ENCODE peak calls at places on chromosomes 11 and 22, in four cellular contexts. H, C, R and O are unnamed samples. For H4K20me1, the result is how much of the 10 kb centered on the place peaks cover.

GRCh38 chr22:23044570-23044969 is 25.7 kb upstream of the GNAZ start:
- DNase-seq in R (no peak), C (no peak), H (no peak), O (no peak)

GRCh38 chr11:70557742-70558485 is 159.6 kb downstream of the CTTN start:
- DNase-seq in R (no peak), C (no peak), H (no peak), O (no peak)

GRCh38 chr22:46112405-46112804 is 37.9 kb upstream of the PPARA start:
- DNase-seq in C (no peak), R (no peak), H (no peak), O (no peak)

GRCh38 chr11:70483940-70484339 is 85.6 kb downstream of the CTTN start:
- DNase-seq in H (no peak), C (no peak), R (no peak), O (no peak)

GRCh38 chr22:26648011-26648497 is 9.3 kb upstream of the MIAT start:
- DNase-seq in C (peak), H (no peak), R (no peak), O (no peak)

GRCh38 chr11:57161351-57161750 is 20.4 kb upstream of the LRRC55 start:
- DNase-seq in C (no peak), R (no peak), H (no peak), O (no peak)

GRCh38 chr11:3122775-3123201 is 42.3 kb downstream of the OSBPL5 start:
- DNase-seq in R (no peak), C (no peak), H (no peak), O (no peak)

GRCh38 chr22:46247443-46247975 is 2.6 kb downstream of the CDPF1 start:
- DNase-seq in R (no peak), C (no peak), H (no peak), O (no peak)

GRCh38 chr22:30568137-30568805 is 6.2 kb downstream of the GAL3ST1 start:
- DNase-seq in R (no peak), C (no peak), H (no peak), O (no peak)

GRCh38 chr11:8685306-8685705 is 2.7 kb downstream of the RPL27A start:
- DNase-seq in H (no peak), C (no peak), R (no peak), O (no peak)

GRCh38 chr22:48516571-48516970 is 1311.1 kb downstream of the BRD1 start:
- DNase-seq in R (no peak), C (no peak), H (no peak), O (no peak)

GRCh38 chr11:102733232-102733875 is 8.6 kb upstream of the MMP8 start:
- DNase-seq in H (no peak), C (peak), R (peak), O (peak)

GRCh38 chr11:68142028-68142412 is 20.8 kb upstream of the CHKA start:
- DNase-seq in C (no peak), R (no peak), H (no peak), O (no peak)

GRCh38 chr22:50553310-50553709 is 7.6 kb downstream of the KLHDC7B start:
- DNase-seq in C (no peak), R (no peak), H (no peak), O (no peak)

GRCh38 chr22:22074634-22075381 is 92.2 kb upstream of the TOP3B start:
- DNase-seq in C (no peak), R (no peak), H (no peak), O (no peak)

GRCh38 chr11:11148104-11148509 is 204.9 kb downstream of the CSNK2A3 start:
- DNase-seq in R (no peak), C (peak), H (no peak), O (no peak)

GRCh38 chr11:71329731-71330130 is 77.4 kb upstream of the SHANK2 start:
- DNase-seq in H (no peak), C (no peak), R (no peak), O (no peak)

GRCh38 chr22:40009231-40009769 is 14.5 kb downstream of the FAM83F start:
- DNase-seq in C (no peak), R (no peak), H (no peak), O (peak)

GRCh38 chr11:122711831-122712378 is 56.4 kb downstream of the UBASH3B start:
- DNase-seq in H (no peak), C (no peak), R (no peak), O (no peak)

GRCh38 chr11:17564687-17565042 is 17.6 kb downstream of the OTOG start:
- DNase-seq in R (no peak), H (no peak), C (no peak), O (peak)

GRCh38 chr22:41501209-41501608 is 32.3 kb downstream of the ACO2 start:
- DNase-seq in C (no peak), R (peak), H (peak), O (no peak)

DNA sequence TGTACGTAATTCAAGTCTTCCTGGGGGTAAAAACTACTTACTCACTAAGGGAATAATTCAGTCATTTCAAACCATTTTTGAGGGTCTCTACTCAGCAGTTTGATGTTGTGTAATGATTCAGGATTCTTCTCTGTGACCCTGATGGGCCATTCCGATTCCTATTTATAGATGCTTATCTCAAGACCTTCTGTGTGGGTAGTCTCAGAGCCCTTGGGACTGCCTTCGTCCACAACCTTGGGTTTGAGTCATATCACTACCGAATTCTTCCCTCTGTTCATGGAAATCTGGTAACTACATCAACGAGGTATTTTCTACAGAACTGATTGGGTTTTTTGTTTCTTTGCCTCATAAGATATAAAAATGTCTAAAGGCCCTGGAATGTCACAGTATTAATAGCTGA is 14.3 kb upstream of the CBX6 start:
- DNase-seq in C (no peak), H (no peak), R (no peak), O (no peak)
- TF ChIP-seq ATF2 in C (no peak), H (peak), R (no peak), O (no peak)

GRCh38 chr11:33725496-33725895 is 10.7 kb downstream of the CD59 start:
- DNase-seq in C (no peak), H (no peak), R (no peak), O (no peak)
- H4K20me1 ChIP-seq in C (under half), H (under half), R (under half), O (under half)

DNA sequence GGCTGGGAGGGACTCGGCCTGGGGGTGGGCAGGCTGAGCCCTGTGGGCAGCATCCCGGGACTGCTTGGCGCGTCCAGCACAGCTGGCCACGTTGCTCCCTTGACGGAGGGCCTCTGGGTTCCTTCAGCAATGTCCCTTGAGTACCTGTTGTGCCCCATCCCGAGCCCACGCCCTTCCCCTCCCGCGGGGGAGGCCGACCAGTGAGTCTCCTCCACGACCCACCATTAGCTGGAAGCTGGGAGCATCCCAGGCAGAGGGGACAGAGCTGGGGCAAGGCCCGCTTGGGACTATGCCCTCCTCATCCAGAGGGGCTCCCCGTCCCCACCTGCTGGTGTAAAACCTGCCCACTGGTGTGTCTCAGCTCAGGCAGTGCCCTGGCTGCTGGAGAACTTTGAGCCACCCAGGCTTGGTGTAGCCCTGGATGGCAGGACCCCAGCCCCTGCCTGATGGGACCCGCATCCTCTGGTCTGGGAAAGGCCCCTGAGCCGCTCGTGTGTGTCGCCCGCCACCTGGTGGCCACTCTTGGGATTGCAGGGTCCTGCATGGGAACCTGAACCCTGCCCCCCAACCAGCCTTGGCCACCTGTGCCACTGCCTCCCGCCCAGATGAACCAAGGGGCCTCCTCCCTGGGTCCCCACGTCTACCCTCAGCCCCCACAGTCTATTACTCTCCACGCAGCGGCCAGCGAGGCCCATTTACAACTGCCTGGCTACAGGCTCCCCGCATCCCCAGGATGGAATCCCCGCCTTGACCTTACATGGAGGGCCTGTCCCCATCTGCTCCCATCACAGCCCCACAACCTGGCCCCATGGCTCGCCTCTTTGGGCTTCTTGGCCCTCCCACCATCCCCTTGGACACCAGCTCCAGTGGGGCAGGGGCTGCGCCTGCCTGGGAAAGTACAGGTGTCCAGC is 16.6 kb upstream of the ARHGAP8 start:
- DNase-seq in H (no peak), C (peak), R (peak), O (peak)
- TF ChIP-seq ATF2 in H (no peak), C (no peak), R (no peak), O (no peak)

GRCh38 chr11:26623076-26623666 is 51.1 kb upstream of the MUC15 start:
- DNase-seq in H (no peak), C (no peak), R (no peak), O (no peak)

GRCh38 chr11:26622201-26622600 is 50.1 kb upstream of the MUC15 start:
- DNase-seq in R (no peak), C (no peak), H (no peak), O (no peak)

GRCh38 chr11:26621147-26621546 is 49.1 kb upstream of the MUC15 start:
- DNase-seq in C (no peak), R (no peak), H (no peak), O (no peak)

GRCh38 chr11:26620282-26621045 is 48.4 kb upstream of the MUC15 start:
- DNase-seq in C (no peak), H (no peak), R (no peak), O (no peak)

GRCh38 chr11:26626346-26626745 is 54.3 kb upstream of the MUC15 start:
- DNase-seq in R (no peak), H (no peak), C (no peak), O (no peak)
- H4K20me1 ChIP-seq in R (under half), H (under half), C (under half), O (under half)

DNA sequence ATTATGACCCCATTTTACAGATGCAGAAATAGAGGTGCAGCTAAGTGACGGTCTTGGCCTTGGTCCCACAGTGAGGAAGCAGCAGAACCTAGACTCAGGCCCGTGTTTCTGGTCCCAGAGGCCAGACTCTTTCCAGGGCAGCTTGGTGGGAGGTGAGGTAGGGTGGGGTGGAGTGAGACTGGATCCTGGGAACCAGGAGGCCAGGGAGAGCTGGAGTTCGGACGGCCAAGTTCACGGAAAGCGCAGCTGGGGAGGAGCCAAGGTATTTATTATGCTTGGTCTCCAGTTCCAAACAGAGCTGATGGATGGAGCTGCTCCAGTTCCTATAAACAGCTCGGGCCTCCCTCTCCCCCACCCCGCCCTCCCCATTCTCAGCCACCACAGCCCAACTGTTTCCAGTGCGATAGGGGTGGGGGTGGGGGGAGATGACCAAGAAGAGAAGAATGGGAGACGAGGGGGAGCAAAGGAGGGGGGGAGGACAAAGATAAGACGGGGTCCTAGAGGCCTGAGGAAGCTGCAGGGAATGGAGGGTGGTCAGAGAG is 16.2 kb downstream of the LRRC32 start:
- DNase-seq in H (no peak), C (no peak), R (no peak), O (peak)
- TF ChIP-seq ATF2 in H (no peak), C (no peak), R (no peak), O (no peak)

GRCh38 chr11:12800032-12800671 is 125.9 kb downstream of the TEAD1 start:
- DNase-seq in C (no peak), H (no peak), R (peak), O (peak)

GRCh38 chr11:12797996-12798395 is 123.8 kb downstream of the TEAD1 start:
- DNase-seq in R (no peak), H (no peak), C (no peak), O (no peak)

GRCh38 chr11:12801976-12802375 is 127.8 kb downstream of the TEAD1 start:
- DNase-seq in R (no peak), H (no peak), C (no peak), O (no peak)

GRCh38 chr11:12798609-12799011 is 124.4 kb downstream of the TEAD1 start:
- DNase-seq in H (no peak), C (no peak), R (no peak), O (no peak)

GRCh38 chr11:12799373-12799835 is 125.2 kb downstream of the TEAD1 start:
- DNase-seq in H (no peak), R (no peak), C (no peak), O (no peak)
- H4K20me1 ChIP-seq in H (under half), R (under half), C (under half), O (under half)

GRCh38 chr11:116890193-116890592 is 52.8 kb upstream of the APOA1 start:
- DNase-seq in C (no peak), R (no peak), H (peak), O (no peak)

GRCh38 chr11:116885951-116886629 is 48.7 kb upstream of the APOA1 start:
- DNase-seq in R (no peak), C (no peak), H (no peak), O (no peak)

GRCh38 chr11:116888884-116889549 is 51.6 kb upstream of the APOA1 start:
- DNase-seq in H (peak), R (peak), C (no peak), O (no peak)

GRCh38 chr11:116890607-116891006 is 53.2 kb upstream of the APOA1 start:
- DNase-seq in R (no peak), C (no peak), H (no peak), O (no peak)

DNA sequence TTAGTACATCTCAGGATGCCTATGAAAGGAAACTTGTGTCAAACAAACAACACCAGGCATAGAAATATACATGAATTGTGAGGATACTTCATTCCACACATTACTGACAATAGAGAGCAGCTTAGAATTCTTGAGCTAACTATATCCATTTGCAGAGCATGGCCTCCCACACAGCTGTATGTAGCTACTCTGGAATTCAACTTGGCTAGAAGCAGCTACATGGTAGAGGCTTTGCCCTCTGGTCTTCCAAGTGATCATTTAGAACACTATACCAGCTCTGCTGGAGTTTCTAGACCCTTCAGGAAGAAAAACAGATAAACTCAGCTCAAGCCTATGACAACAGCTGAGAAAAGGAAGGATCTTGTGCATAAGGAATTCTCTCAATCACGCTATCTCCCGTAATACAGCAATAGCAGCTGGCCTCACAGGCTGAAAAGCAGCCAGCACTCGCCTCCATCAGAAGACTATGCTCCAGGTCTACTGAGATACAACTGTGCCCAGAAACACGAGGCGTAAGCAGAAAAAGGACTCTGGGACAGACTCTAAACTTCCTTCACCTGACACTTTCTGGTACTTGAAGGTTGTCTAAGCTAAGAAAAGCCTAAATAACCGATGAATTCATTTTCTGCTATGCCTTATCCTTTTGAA is 50.6 kb upstream of the APOA1 start:
- DNase-seq in H (no peak), R (no peak), C (no peak), O (no peak)
- TF ChIP-seq ATF2 in H (no peak), R (no peak), C (no peak), O (no peak)

DNA sequence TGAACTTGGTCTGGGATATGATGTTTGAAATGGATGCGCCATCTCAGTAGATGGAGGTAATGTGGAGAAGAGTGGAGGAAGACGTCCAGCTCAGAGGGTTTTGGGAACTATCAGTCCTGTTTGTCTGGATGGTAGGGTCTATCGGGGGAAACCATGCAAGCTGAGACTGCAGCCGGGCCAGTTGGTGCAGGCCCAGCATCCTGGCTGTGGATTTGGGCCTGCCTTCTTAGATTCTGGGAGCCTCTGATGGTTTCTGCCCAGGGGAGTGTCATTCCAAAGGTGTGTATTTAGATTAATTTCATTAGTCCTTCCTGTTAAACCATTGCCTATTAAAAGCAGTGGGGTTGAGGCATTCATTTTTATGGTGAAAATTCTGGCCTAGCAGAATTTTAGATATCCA is 31.6 kb downstream of the BMAL1 start:
- DNase-seq in R (no peak), C (no peak), H (no peak), O (no peak)
- H4K20me1 ChIP-seq in R (under half), C (under half), H (under half), O (under half)

DNA sequence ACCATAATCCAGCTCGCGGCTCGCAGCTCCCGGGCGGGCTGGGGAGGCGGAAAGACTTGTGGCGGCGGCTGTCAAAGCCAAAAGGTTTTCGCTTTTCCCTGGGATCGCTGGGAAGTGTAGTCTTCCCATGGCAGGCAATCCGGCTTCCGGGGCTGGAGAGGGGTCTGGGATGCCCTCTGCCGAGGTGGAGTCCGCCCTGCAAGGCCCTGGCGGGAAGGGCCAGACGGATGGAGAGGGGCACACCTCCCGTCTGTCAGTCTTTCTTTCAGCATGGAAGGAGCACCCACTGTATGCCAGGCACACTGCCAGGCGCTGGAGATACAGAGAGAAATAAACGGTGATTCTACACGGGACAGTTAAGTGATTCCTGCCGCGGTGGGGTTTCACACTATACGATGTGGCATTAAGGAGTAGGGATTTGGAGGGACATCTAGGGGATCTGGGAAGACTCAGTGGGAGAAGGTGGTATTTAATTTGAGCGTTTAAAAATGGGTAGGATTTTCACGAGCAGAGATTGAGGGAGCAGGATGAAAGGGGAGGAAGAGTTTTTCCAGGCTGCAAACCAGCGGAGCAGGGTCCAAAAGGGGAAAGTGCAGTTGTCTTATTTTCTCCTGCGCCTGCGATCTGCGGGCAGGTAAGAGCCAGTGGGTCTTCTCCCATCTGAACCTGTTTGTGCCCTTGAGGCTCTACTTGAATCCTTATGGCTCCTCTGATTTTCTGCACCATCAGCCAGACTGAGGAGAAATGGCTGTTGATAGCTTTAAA is at the start of gene BACE1:
- DNase-seq in H (no peak), C (peak), R (peak), O (no peak)
- TF ChIP-seq ATF2 in H (no peak), C (no peak), R (peak), O (no peak)